ENCODE peak calls at places on chromosomes 1 and 21, in five cellular contexts. G is activated CD8-positive, alpha-beta memory T cell treated with anti-CD3 and anti-CD28 coated beads, Interleukin-2, amount 10 ng/mL, durations not matched to agents 7 days and 5 days; N is activated T-cell treated with anti-CD3 and anti-CD28 coated beads for 1 hour; O is stimulated activated CD4-positive, alpha-beta T cell treated with anti-CD3 and anti-CD28 coated beads, Interleukin-4, amount 100 ng/mL, for 48 hours; W is activated CD4-positive, alpha-beta T cell treated with anti-CD3 and anti-CD28 coated beads for 36 hours. I is an unnamed sample.

GRCh38 chr1:162353078-162353477 is 23.6 kb downstream of the SPATA46 start:
- DNase-seq in G (no peak), N (no peak), O (no peak), W (no peak), I (no peak)

GRCh38 chr1:67429528-67430357 is 459 bp downstream of the SERBP1 start:
- DNase-seq in G (peak), N (no peak), O (peak), W (peak), I (peak)

GRCh38 chr1:23644555-23644866 is 47.1 kb upstream of the RPL11 start:
- DNase-seq in G (no peak), N (no peak), O (no peak), W (no peak), I (no peak)

GRCh38 chr1:53589043-53589887 is 130.1 kb downstream of the DMRTB1 start:
- DNase-seq in G (peak), N (no peak), O (no peak), W (no peak), I (no peak)

GRCh38 chr21:27275294-27275927 is 308.5 kb upstream of the ADAMTS5 start:
- DNase-seq in G (no peak), N (no peak), O (no peak), W (no peak), I (no peak)

GRCh38 chr21:32425628-32426027 is 13.1 kb downstream of the EVA1C start:
- DNase-seq in G (no peak), N (no peak), O (no peak), W (no peak), I (no peak)

GRCh38 chr1:64864018-64864945 is 102.1 kb downstream of the JAK1 start:
- DNase-seq in G (peak), N (peak), O (no peak), W (peak), I (peak)

GRCh38 chr1:201020040-201020591 is 3.4 kb downstream of the KIF21B start:
- DNase-seq in G (peak), N (no peak), O (no peak), W (peak), I (no peak)

GRCh38 chr1:162956922-162957321 is 95.9 kb upstream of the CCDC190 start:
- DNase-seq in G (no peak), N (no peak), O (no peak), W (no peak), I (no peak)

GRCh38 chr1:91742848-91743292 is 143.1 kb downstream of the TGFBR3 start:
- DNase-seq in G (no peak), N (no peak), O (no peak), W (peak), I (no peak)

GRCh38 chr1:16046865-16047264 is 3.3 kb downstream of the CLCNKB start:
- DNase-seq in G (no peak), N (no peak), O (no peak), W (no peak), I (no peak)

GRCh38 chr1:172356620-172357019 is 63.9 kb upstream of the C1orf105 start:
- DNase-seq in G (no peak), N (no peak), O (no peak), W (no peak), I (no peak)

GRCh38 chr1:30764396-30764795 is 6.8 kb upstream of the LAPTM5 start:
- DNase-seq in G (no peak), N (no peak), O (no peak), W (no peak), I (no peak)

GRCh38 chr1:2346691-2347408 is 44.5 kb downstream of the MORN1 start:
- DNase-seq in G (no peak), N (no peak), O (no peak), W (no peak), I (no peak)

GRCh38 chr1:215433237-215433636 is 133.9 kb upstream of the KCTD3 start:
- DNase-seq in G (no peak), N (no peak), O (no peak), W (no peak), I (no peak)

GRCh38 chr1:2560299-2561073 is 4.3 kb downstream of the TNFRSF14 start:
- DNase-seq in G (no peak), N (no peak), O (no peak), W (no peak), I (no peak)

GRCh38 chr1:31723828-31724359 is 20.1 kb upstream of the COL16A1 start:
- DNase-seq in G (peak), N (peak), O (peak), W (peak), I (no peak)

GRCh38 chr1:9249534-9250335 is 15.2 kb downstream of the H6PD start:
- DNase-seq in G (peak), N (no peak), O (peak), W (peak), I (no peak)

GRCh38 chr1:32636793-32637561 is 13.4 kb downstream of the ZBTB8OS start:
- DNase-seq in G (no peak), N (no peak), O (no peak), W (no peak), I (no peak)